ENCODE peak calls at places on chromosomes 5 and 9, in nine cellular contexts. Q is DMS53; W is stimulated activated CD4-positive, alpha-beta T cell treated with anti-CD3 and anti-CD28 coated beads, Interleukin-1b, Interleukin-23, amount 100 ng/mL, for 1 hour; O is lower leg skin; N is cardiac fibroblast; R is LHCN-M2; I is amniotic epithelial cell; E is stimulated activated naive CD8-positive, alpha-beta T cell treated with anti-CD3 and anti-CD28 coated beads, Interleukin-15, Interleukin-2, amounts not matched to agents 100 U/mL and 50 U/mL, for 24 hours; C is putamen. V is an unnamed sample.

GRCh38 chr9:121498150-121498486 is 1.5 kb downstream of the GGTA1 start:
- DNase-seq in W (no peak), C (no peak), O (peak), Q (peak), R (peak), I (peak), E (peak), N (peak), V (peak)

GRCh38 chr9:105681313-105681712 is 13.0 kb upstream of the TMEM38B start:
- DNase-seq in I (no peak), C (no peak), O (no peak), R (no peak), N (no peak), E (no peak), W (no peak), Q (no peak), V (no peak)

GRCh38 chr5:90479611-90480385 is 5.1 kb downstream of the POLR3G start:
- DNase-seq in C (no peak), I (no peak), N (peak), Q (no peak), E (no peak), R (no peak), W (no peak), O (no peak), V (no peak)

GRCh38 chr5:102223542-102224444 is 72.3 kb downstream of the SLCO4C1 start:
- DNase-seq in C (no peak), W (no peak), N (peak), I (peak), E (no peak), O (no peak), Q (peak), R (peak), V (peak)

GRCh38 chr9:96158909-96159575 is 142.9 kb downstream of the HSD17B3 start:
- DNase-seq in C (no peak), E (no peak), Q (no peak), I (no peak), W (no peak), O (no peak), R (peak), N (no peak), V (no peak)

GRCh38 chr5:154598021-154598420 is 120.0 kb upstream of the HAND1 start:
- DNase-seq in O (no peak), W (no peak), N (no peak), I (no peak), E (no peak), C (no peak), R (no peak), Q (no peak), V (no peak)

GRCh38 chr9:127193483-127193882 is 71.0 kb upstream of the ANGPTL2 start:
- DNase-seq in O (no peak), C (no peak), R (no peak), W (no peak), E (no peak), I (no peak), Q (no peak), N (no peak), V (no peak)

GRCh38 chr9:32487981-32488380 is 38.0 kb downstream of the RIGI start:
- DNase-seq in W (no peak), Q (no peak), N (peak), E (no peak), R (peak), I (peak), O (no peak), C (no peak), V (no peak)

GRCh38 chr9:72041775-72042194 is 18.6 kb downstream of the C9orf57 start:
- DNase-seq in E (no peak), Q (peak), N (peak), I (peak), C (no peak), O (peak), W (no peak), R (peak), V (peak)

V was measured in stromal cell of bone marrow.